ENCODE peak calls at places on chromosomes 7 and 10, in eight cellular contexts. J, R, H, Y, O, D, K and Z are unnamed samples.

GRCh38 chr10:95341716-95342130 is 50.9 kb upstream of the PDLIM1 start:
- DNase-seq in H (no peak), O (no peak), K (no peak), J (no peak), Y (no peak), R (no peak), D (no peak), Z (no peak)

GRCh38 chr10:74919671-74920070 is 93.3 kb downstream of the KAT6B start:
- DNase-seq in O (no peak), J (no peak), K (no peak), Y (no peak), D (no peak), H (no peak), R (no peak), Z (no peak)

GRCh38 chr7:22849662-22850061 is 27.0 kb upstream of the TOMM7 start:
- DNase-seq in H (no peak), D (no peak), O (no peak), K (no peak), R (no peak), J (no peak), Y (no peak), Z (no peak)

GRCh38 chr7:2008936-2009540 is 223.7 kb downstream of the MAD1L1 start:
- DNase-seq in Y (no peak), D (no peak), O (no peak), H (no peak), K (no peak), J (no peak), R (no peak), Z (no peak)

GRCh38 chr7:82202965-82203364 is 240.6 kb downstream of the CACNA2D1 start:
- DNase-seq in H (no peak), D (no peak), Y (no peak), O (no peak), R (no peak), K (no peak), J (no peak), Z (no peak)

GRCh38 chr7:64618785-64619456 is 47.0 kb upstream of the ZNF107 start:
- DNase-seq in O (no peak), J (peak; percentile 59), K (peak; percentile 81), D (peak; percentile 44), H (peak; percentile 62), R (peak; percentile 27), Y (peak; percentile 21), Z (peak; percentile 79)

GRCh38 chr7:80087051-80087767 is 47.4 kb upstream of the GNAI1 start:
- DNase-seq in J (peak; percentile 27), O (peak; percentile 59), R (no peak), D (no peak), K (no peak), H (no peak), Y (no peak), Z (no peak)

GRCh38 chr10:4555920-4556319 is 270.1 kb upstream of the AKR1E2 start:
- DNase-seq in R (peak; percentile 25), H (no peak), O (no peak), J (no peak), D (no peak), K (no peak), Y (no peak), Z (no peak)

GRCh38 chr7:155187061-155187785 is 110.5 kb upstream of the INSIG1 start:
- DNase-seq in J (no peak), D (no peak), H (no peak), R (no peak), Y (peak; percentile 7), O (no peak), K (no peak), Z (no peak)

GRCh38 chr7:44798649-44799275 is 2.3 kb downstream of the PPIA start:
- DNase-seq in Y (no peak), O (no peak), J (no peak), K (no peak), R (no peak), H (no peak), D (no peak), Z (no peak)

GRCh38 chr7:64999165-65000004 is 7.1 kb downstream of the ERV3-1 start:
- DNase-seq in H (peak; percentile 6), J (no peak), D (no peak), R (no peak), K (peak; percentile 87), Y (no peak), O (no peak), Z (no peak)

GRCh38 chr10:44925224-44925623 is 14.1 kb downstream of the TMEM72 start:
- DNase-seq in O (no peak), R (peak; percentile 88), K (peak; percentile 38), H (peak; percentile 30), Y (no peak), J (no peak), D (peak; percentile 87), Z (peak; percentile 43)

GRCh38 chr10:86868353-86868752 is 89.1 kb downstream of the MMRN2 start:
- DNase-seq in J (no peak), H (no peak), K (no peak), D (peak; percentile 83), R (peak; percentile 65), O (no peak), Y (no peak), Z (no peak)

GRCh38 chr10:94194256-94194655 is 168.5 kb downstream of the NOC3L start:
- DNase-seq in J (no peak), Y (no peak), O (no peak), H (peak; percentile 35), K (no peak), R (no peak), D (no peak), Z (no peak)

GRCh38 chr10:89563861-89564478 is 28.6 kb upstream of the SLC16A12 start:
- DNase-seq in K (peak; percentile 57), D (peak; percentile 55), J (peak; percentile 47), H (peak; percentile 37), O (no peak), R (peak; percentile 10), Y (peak; percentile 23), Z (peak; percentile 41)

DNA sequence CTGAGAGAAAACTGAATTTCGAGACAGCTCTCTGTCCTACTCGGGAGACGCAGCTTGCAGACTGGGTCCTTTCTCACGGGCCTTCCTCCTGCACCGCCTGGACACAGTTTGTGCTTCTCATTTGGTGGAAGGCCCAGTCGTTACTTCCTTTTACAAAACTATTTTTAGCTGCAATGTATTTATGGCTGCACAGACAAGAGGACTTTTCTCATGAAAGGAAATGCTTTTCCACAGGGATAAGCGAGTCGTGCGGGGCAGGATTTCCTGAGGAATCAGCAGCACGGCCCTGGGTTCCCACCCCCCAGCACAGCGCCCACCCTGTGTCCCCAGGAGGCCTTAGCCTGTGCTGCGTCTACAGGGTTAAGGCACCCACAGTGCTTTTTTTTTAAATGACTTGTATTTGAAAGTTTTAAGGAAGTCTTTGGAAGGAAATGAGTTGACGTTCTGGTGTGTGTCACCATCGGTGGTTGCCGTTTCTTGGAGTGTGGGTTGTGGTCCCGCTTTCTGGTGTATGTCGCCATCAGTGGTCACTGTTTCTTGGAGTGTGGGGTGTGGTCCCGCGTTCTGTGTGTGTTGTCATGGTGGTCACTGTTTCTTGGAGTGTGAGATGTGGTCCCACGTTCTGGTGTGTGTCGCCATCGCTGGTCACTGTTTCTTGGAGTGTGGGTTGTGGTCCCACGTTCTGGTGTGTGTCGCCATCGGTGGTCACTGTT is 50.9 kb downstream of the INPP5A start:
- DNase-seq in H (no peak), K (no peak), Y (peak; percentile 26), J (no peak), O (no peak), D (no peak), R (peak; percentile 30), Z (no peak)
- H3K4me3 ChIP-seq in H (no peak overlapping the region), K (no peak overlapping the region), Y (no peak overlapping the region), J (no peak overlapping the region), O (no peak overlapping the region), D (no peak overlapping the region), R (no peak overlapping the region), Z (no peak overlapping the region)

GRCh38 chr7:94295805-94296204 is 98.9 kb upstream of the COL1A2 start:
- DNase-seq in K (no peak), R (no peak), O (peak; percentile 60), H (peak; percentile 64), J (no peak), D (no peak), Y (no peak), Z (no peak)
- H3K4me3 ChIP-seq in K (no peak overlapping the region), R (no peak overlapping the region), O (peak overlapping the region; percentile 41), H (no peak overlapping the region), J (no peak overlapping the region), D (no peak overlapping the region), Y (no peak overlapping the region), Z (no peak overlapping the region)

GRCh38 chr7:149765399-149766121 is 7.8 kb downstream of the ZNF467 start:
- DNase-seq in K (no peak), Y (no peak), J (no peak), D (peak; percentile 75), O (no peak), R (peak; percentile 88), H (no peak), Z (no peak)

GRCh38 chr7:149764481-149765398 is 8.6 kb downstream of the ZNF467 start:
- DNase-seq in J (no peak), K (no peak), H (no peak), O (no peak), R (peak; percentile 94), Y (no peak), D (peak; percentile 87), Z (no peak)

GRCh38 chr7:149763563-149764240 is 9.7 kb downstream of the ZNF467 start:
- DNase-seq in D (no peak), O (no peak), J (no peak), H (no peak), Y (no peak), K (no peak), R (no peak), Z (no peak)

GRCh38 chr7:149767068-149767467 is 6.3 kb downstream of the ZNF467 start:
- DNase-seq in D (no peak), K (no peak), O (no peak), Y (no peak), J (no peak), R (no peak), H (no peak), Z (no peak)

GRCh38 chr7:149766215-149766614 is 7.2 kb downstream of the ZNF467 start:
- DNase-seq in D (peak; percentile 33), O (no peak), Y (no peak), H (no peak), R (peak; percentile 69), K (no peak), J (no peak), Z (no peak)
- H3K4me3 ChIP-seq in D (peak overlapping the region; percentile 38), O (no peak overlapping the region), Y (no peak overlapping the region), H (no peak overlapping the region), R (no peak overlapping the region), K (no peak overlapping the region), J (no peak overlapping the region), Z (no peak overlapping the region)

GRCh38 chr10:660413-660979 is 29.0 kb downstream of the DIP2C start:
- DNase-seq in O (no peak), Y (no peak), K (no peak), H (no peak), R (no peak), D (no peak), J (no peak), Z (no peak)

GRCh38 chr10:661891-662605 is 27.4 kb downstream of the DIP2C start:
- DNase-seq in K (no peak), H (no peak), J (no peak), O (no peak), R (peak; percentile 84), D (peak; percentile 29), Y (no peak), Z (no peak)

GRCh38 chr10:660980-661890 is 28.2 kb downstream of the DIP2C start:
- DNase-seq in J (no peak), Y (peak; percentile 67), D (no peak), H (no peak), O (no peak), R (no peak), K (no peak), Z (no peak)

GRCh38 chr10:656883-657282 is 32.6 kb downstream of the DIP2C start:
- DNase-seq in Y (no peak), D (no peak), J (no peak), H (no peak), O (no peak), K (no peak), R (no peak), Z (no peak)

GRCh38 chr10:659710-660141 is 29.7 kb downstream of the DIP2C start:
- DNase-seq in O (peak; percentile 23), Y (no peak), K (no peak), H (no peak), J (no peak), R (no peak), D (no peak), Z (no peak)
- H3K4me3 ChIP-seq in O (peak overlapping the region; percentile 11), Y (no peak overlapping the region), K (no peak overlapping the region), H (no peak overlapping the region), J (no peak overlapping the region), R (no peak overlapping the region), D (no peak overlapping the region), Z (no peak overlapping the region)